ENCODE peak calls at places on chromosome 10, in six cellular contexts. T, B, L, K, Q and N are unnamed samples.
A peak's percentile ranks its signal among the peaks of the same experiment; 100 is the strongest.

GRCh38 chr10:12013926-12014325 is 28.7 kb downstream of the UPF2 start:
- DNase-seq in K (no peak), T (no peak), L (no peak), Q (no peak), B (peak; percentile 7), N (no peak)

GRCh38 chr10:71801357-71801756 is 28.0 kb upstream of the VSIR start:
- DNase-seq in L (peak; percentile 39), K (peak; percentile 86), B (no peak), T (no peak), Q (no peak), N (no peak)

GRCh38 chr10:71433116-71433982 is 36.6 kb downstream of the CDH23 start:
- DNase-seq in Q (no peak), B (no peak), K (no peak), T (no peak), L (no peak), N (no peak)

GRCh38 chr10:74177140-74177677 is 26.2 kb downstream of the ADK start:
- DNase-seq in T (no peak), Q (peak; percentile 56), B (no peak), L (peak; percentile 56), K (peak; percentile 43), N (no peak)

GRCh38 chr10:113680172-113681111 is 730 bp downstream of the CASP7 start:
- DNase-seq in T (no peak), K (peak; percentile 48), B (peak; percentile 37), Q (peak; percentile 12), L (peak; percentile 88), N (no peak)

GRCh38 chr10:117449636-117450035 is 74.4 kb upstream of the PDZD8 start:
- DNase-seq in B (no peak), K (no peak), T (no peak), Q (peak; percentile 10), L (no peak), N (no peak)

GRCh38 chr10:119759832-119760231 is 34.0 kb downstream of the INPP5F start:
- DNase-seq in B (no peak), K (no peak), T (no peak), L (no peak), Q (no peak), N (no peak)

GRCh38 chr10:21516270-21517131 is 9.0 kb downstream of the SKIDA1 start:
- DNase-seq in Q (peak; percentile 60), T (no peak), K (peak; percentile 67), B (no peak), L (peak; percentile 76), N (no peak)

GRCh38 chr10:1102392-1102791 is 46.2 kb downstream of the WDR37 start:
- DNase-seq in B (no peak), Q (no peak), T (no peak), K (no peak), L (no peak), N (no peak)

GRCh38 chr10:122494833-122495232 is 33.5 kb downstream of the HTRA1 start:
- DNase-seq in L (no peak), K (no peak), T (peak; percentile 50), Q (no peak), B (peak; percentile 24), N (no peak)

GRCh38 chr10:1738950-1739349 is 1.6 kb upstream of the ADARB2 start:
- DNase-seq in T (no peak), K (no peak), Q (no peak), B (no peak), L (no peak), N (no peak)

GRCh38 chr10:129656642-129657041 is 189.6 kb downstream of the MGMT start:
- DNase-seq in T (no peak), B (no peak), K (no peak), L (no peak), Q (no peak), N (no peak)

GRCh38 chr10:92517034-92517655 is 56.7 kb downstream of the IDE start:
- DNase-seq in B (peak; percentile 61), L (peak; percentile 84), K (peak; percentile 85), Q (peak; percentile 46), T (peak; percentile 43), N (peak; percentile 33)

GRCh38 chr10:69577268-69578232 is 4.3 kb upstream of the NEUROG3 start:
- DNase-seq in Q (no peak), K (no peak), B (no peak), L (no peak), T (no peak), N (no peak)

GRCh38 chr10:1434912-1435692 is 302.2 kb downstream of the ADARB2 start:
- DNase-seq in L (no peak), Q (no peak), B (no peak), T (no peak), K (no peak), N (no peak)

GRCh38 chr10:33139191-33139646 is 181.2 kb upstream of the ITGB1 start:
- DNase-seq in B (no peak), Q (no peak), L (no peak), T (no peak), K (peak; percentile 67), N (no peak)

GRCh38 chr10:114916653-114917052 is 21.3 kb upstream of the TRUB1 start:
- DNase-seq in Q (no peak), B (no peak), T (no peak), K (no peak), L (no peak), N (no peak)

GRCh38 chr10:94046152-94046551 is 52.4 kb downstream of the PLCE1 start:
- DNase-seq in K (no peak), T (no peak), B (no peak), Q (no peak), L (no peak), N (no peak)

GRCh38 chr10:132357286-132358058 is 25.5 kb downstream of the LRRC27 start:
- DNase-seq in L (no peak), T (no peak), Q (no peak), K (no peak), B (no peak), N (no peak)

GRCh38 chr10:132361581-132362101 is 29.6 kb downstream of the LRRC27 start:
- DNase-seq in T (no peak), B (no peak), Q (no peak), L (no peak), K (no peak), N (no peak)

GRCh38 chr10:132360766-132361447 is 28.9 kb downstream of the LRRC27 start:
- DNase-seq in L (peak; percentile 48), Q (peak; percentile 16), K (peak; percentile 15), T (no peak), B (no peak), N (no peak)

GRCh38 chr10:132362151-132362611 is 30.2 kb downstream of the LRRC27 start:
- DNase-seq in Q (no peak), K (no peak), B (no peak), L (no peak), T (no peak), N (no peak)

GRCh38 chr10:132359305-132360040 is 27.5 kb downstream of the LRRC27 start:
- DNase-seq in T (no peak), B (no peak), K (no peak), L (no peak), Q (no peak), N (no peak)
- TF ChIP-seq CTCF in T (no peak), B (no peak), K (no peak), L (no peak), Q (no peak), N (no peak)

GRCh38 chr10:112613620-112614019 is 166.6 kb downstream of the VTI1A start:
- DNase-seq in K (no peak), L (no peak), B (no peak), Q (no peak), T (no peak), N (no peak)
- TF ChIP-seq CTCF in K (no peak), L (no peak), B (no peak), Q (no peak), T (no peak), N (no peak)

GRCh38 chr10:97498841-97499560 is at the start of gene UBTD1:
- DNase-seq in Q (peak; percentile 53), T (no peak), K (peak; percentile 33), L (peak; percentile 79), B (no peak), N (no peak)
- TF ChIP-seq CTCF in Q (no peak), T (no peak), K (no peak), L (no peak), B (peak; percentile 21), N (no peak)

DNA sequence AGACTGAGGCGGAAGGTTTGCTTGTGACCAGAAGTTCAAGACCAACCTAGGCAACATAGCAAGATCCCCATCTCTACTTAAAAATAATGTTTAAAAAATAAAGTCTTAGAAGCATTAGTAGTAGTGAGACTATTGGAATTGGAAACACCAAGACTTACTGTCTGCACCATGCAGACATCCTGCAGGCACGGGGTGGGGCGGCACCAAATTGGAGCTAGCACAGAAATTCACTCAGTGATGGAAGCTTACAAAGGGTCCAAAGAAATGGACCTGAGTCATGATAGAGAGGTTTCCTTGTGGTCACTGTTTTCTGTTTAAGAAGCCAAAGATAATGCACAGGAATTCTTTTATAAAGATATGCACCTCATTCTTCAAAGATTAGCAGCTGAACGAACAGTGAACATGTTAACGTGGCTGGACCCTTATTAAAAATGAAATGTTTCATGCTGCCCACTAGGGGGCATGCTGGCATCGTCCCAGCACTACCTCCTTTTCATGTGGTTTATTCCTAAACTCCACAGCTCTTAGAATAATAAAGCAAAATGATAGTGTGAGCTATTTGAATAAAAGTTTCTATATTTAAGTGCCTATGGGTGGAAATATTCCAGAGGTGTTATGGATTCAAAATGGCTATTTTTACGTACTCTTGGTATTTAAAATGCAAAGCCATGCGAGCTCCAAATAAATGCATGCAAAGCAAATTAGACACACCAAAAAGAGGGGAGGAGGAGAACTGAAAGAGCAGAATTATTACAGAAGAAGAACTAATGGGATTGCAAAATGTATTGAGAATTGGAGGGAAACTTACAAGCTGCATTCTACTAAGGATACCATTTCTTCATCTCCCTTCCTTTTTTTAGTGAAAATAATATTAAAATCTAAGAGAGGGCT is 28.6 kb downstream of the PDSS1 start:
- DNase-seq in Q (peak; percentile 56), T (peak; percentile 47), B (peak; percentile 55), K (peak; percentile 73), L (peak; percentile 57), N (no peak)
- TF ChIP-seq CTCF in Q (peak; percentile 62), T (peak; percentile 67), B (peak; percentile 84), K (peak; percentile 99), L (peak; percentile 50), N (peak; percentile 79)

GRCh38 chr10:16116404-16117304 is 256.3 kb upstream of the MINDY3 start:
- DNase-seq in B (no peak), Q (peak; percentile 6), K (peak; percentile 20), T (no peak), L (peak; percentile 57), N (no peak)
- TF ChIP-seq CTCF in B (peak; percentile 21), Q (peak; percentile 41), K (peak; percentile 75), T (no peak), L (peak; percentile 47), N (peak; percentile 58)

GRCh38 chr10:123897146-123897545 is 5.5 kb upstream of the CPXM2 start:
- DNase-seq in L (no peak), K (peak; percentile 10), B (no peak), T (no peak), Q (no peak), N (no peak)
- TF ChIP-seq CTCF in L (peak; percentile 34), K (peak; percentile 65), B (no peak), T (peak; percentile 15), Q (no peak), N (peak; percentile 29)

DNA sequence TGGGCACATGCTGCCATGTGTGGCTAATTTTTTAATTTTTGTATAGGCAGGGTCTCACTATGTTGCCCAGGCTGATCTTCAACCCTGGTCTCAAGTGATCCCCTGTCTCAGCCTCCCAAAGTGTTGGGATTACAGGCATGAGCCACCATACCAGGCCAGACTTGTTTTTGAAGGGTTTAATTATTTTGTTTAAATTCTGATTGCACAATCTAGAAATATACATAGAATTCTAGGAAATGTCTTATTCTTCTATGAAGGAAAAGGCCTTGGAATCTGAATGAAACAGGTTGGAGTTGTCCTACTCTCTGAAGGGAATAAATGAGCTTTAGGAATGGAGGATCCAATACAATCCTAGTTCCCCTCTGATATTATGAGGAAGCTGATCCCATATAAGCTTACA is 15.5 kb upstream of the JCAD start:
- DNase-seq in K (no peak), Q (no peak), T (no peak), B (no peak), L (no peak), N (no peak)
- TF ChIP-seq CTCF in K (no peak), Q (no peak), T (no peak), B (no peak), L (no peak), N (no peak)